ENCODE peak calls at places on chromosomes 4 and X, in ten cellular contexts. One of them, this sample, is unnamed.

GRCh38 chr4:1991596-1992434 is 17.0 kb downstream of the NELFA start:
- DNase-seq in CD4-positive, alpha-beta memory T cell: no peak
- DNase-seq in cardiac fibroblast: no peak
- DNase-seq in breast epithelium: no peak
- DNase-seq in bronchial epithelial cell: no peak
- DNase-seq in left ventricle myocardium inferior: no peak
- DNase-seq in astrocyte of the spinal cord: no peak
- DNase-seq in stomach: peak
- DNase-seq in colonic mucosa: no peak
- DNase-seq in fibroblast of lung: no peak
- DNase-seq in this sample: no peak

GRCh38 chr4:53490161-53490915 is 100.9 kb downstream of the LNX1 start:
- DNase-seq in CD4-positive, alpha-beta memory T cell: no peak
- DNase-seq in cardiac fibroblast: peak
- DNase-seq in breast epithelium: no peak
- DNase-seq in bronchial epithelial cell: no peak
- DNase-seq in left ventricle myocardium inferior: no peak
- DNase-seq in astrocyte of the spinal cord: peak
- DNase-seq in stomach: no peak
- DNase-seq in colonic mucosa: no peak
- DNase-seq in fibroblast of lung: peak
- DNase-seq in this sample: no peak

GRCh38 chrX:43436497-43436896 is 219.6 kb upstream of the MAOA start:
- DNase-seq in CD4-positive, alpha-beta memory T cell: peak
- DNase-seq in cardiac fibroblast: no peak
- DNase-seq in breast epithelium: no peak
- DNase-seq in bronchial epithelial cell: no peak
- DNase-seq in left ventricle myocardium inferior: no peak
- DNase-seq in astrocyte of the spinal cord: no peak
- DNase-seq in stomach: no peak
- DNase-seq in colonic mucosa: no peak
- DNase-seq in fibroblast of lung: no peak
- DNase-seq in this sample: no peak

GRCh38 chr4:68297137-68297536 is 51.6 kb upstream of the TMPRSS11B start:
- DNase-seq in CD4-positive, alpha-beta memory T cell: no peak
- DNase-seq in cardiac fibroblast: no peak
- DNase-seq in breast epithelium: no peak
- DNase-seq in bronchial epithelial cell: no peak
- DNase-seq in left ventricle myocardium inferior: no peak
- DNase-seq in astrocyte of the spinal cord: no peak
- DNase-seq in stomach: no peak
- DNase-seq in colonic mucosa: no peak
- DNase-seq in fibroblast of lung: no peak
- DNase-seq in this sample: no peak

GRCh38 chr4:170047774-170048354 is 21.7 kb upstream of the MFAP3L start:
- DNase-seq in CD4-positive, alpha-beta memory T cell: peak
- DNase-seq in cardiac fibroblast: peak
- DNase-seq in breast epithelium: peak
- DNase-seq in bronchial epithelial cell: peak
- DNase-seq in left ventricle myocardium inferior: no peak
- DNase-seq in astrocyte of the spinal cord: peak
- DNase-seq in stomach: peak
- DNase-seq in colonic mucosa: peak
- DNase-seq in fibroblast of lung: peak
- DNase-seq in this sample: no peak

GRCh38 chr4:106312377-106312776 is 3.6 kb downstream of the TBCK start:
- DNase-seq in CD4-positive, alpha-beta memory T cell: no peak
- DNase-seq in cardiac fibroblast: no peak
- DNase-seq in breast epithelium: no peak
- DNase-seq in bronchial epithelial cell: no peak
- DNase-seq in left ventricle myocardium inferior: no peak
- DNase-seq in astrocyte of the spinal cord: peak
- DNase-seq in stomach: no peak
- DNase-seq in colonic mucosa: no peak
- DNase-seq in fibroblast of lung: peak
- DNase-seq in this sample: no peak

GRCh38 chr4:83378426-83378825 is 43.8 kb upstream of the HPSE start:
- DNase-seq in CD4-positive, alpha-beta memory T cell: no peak
- DNase-seq in cardiac fibroblast: no peak
- DNase-seq in breast epithelium: no peak
- DNase-seq in bronchial epithelial cell: no peak
- DNase-seq in left ventricle myocardium inferior: no peak
- DNase-seq in astrocyte of the spinal cord: no peak
- DNase-seq in stomach: no peak
- DNase-seq in colonic mucosa: no peak
- DNase-seq in fibroblast of lung: no peak
- DNase-seq in this sample: no peak

GRCh38 chr4:83890816-83891215 is 354.9 kb downstream of the GPAT3 start:
- DNase-seq in CD4-positive, alpha-beta memory T cell: no peak
- DNase-seq in cardiac fibroblast: no peak
- DNase-seq in breast epithelium: no peak
- DNase-seq in bronchial epithelial cell: peak
- DNase-seq in left ventricle myocardium inferior: no peak
- DNase-seq in astrocyte of the spinal cord: no peak
- DNase-seq in stomach: no peak
- DNase-seq in colonic mucosa: no peak
- DNase-seq in fibroblast of lung: peak
- DNase-seq in this sample: no peak

DNA sequence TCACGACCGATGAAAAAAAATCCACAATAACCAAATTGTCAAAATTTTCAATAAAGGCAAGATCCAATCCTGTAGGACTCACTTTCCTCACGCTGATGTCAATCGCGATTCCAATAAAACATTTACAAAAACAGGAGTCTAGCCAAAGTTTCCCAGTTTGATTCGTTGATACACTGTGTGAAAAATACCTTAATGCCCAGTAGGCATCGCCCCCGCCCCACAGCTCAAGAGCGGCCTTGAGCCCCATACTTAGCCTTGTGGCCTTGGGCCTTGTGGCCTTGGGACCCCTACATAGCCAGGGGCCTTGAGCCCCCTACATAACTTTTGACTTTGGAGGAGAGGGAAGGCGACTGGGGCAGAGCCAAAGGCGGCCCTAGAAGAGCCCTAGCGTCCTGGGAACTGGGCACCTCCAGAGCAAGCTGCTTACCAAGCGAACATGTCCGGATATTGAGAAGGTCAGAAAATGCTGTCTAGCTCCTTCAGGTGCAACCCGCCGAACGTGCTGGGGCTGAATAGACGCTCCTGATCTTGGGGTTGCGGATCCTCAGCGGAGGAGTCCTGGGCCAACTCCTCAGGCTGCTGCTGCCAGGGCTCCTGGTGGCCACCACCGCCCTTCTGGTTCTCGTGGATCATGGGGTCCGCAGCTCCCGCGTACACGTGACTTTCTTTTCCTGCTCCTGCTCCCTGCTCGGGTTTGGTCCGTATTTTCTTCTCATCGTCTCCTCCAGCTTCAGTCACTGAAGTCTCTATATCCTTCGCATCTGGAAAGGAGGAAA is 62.9 kb downstream of the RHOXF2B start:
- DNase-seq in CD4-positive, alpha-beta memory T cell: no peak
- DNase-seq in cardiac fibroblast: no peak
- DNase-seq in breast epithelium: no peak
- DNase-seq in bronchial epithelial cell: no peak
- DNase-seq in left ventricle myocardium inferior: no peak
- DNase-seq in astrocyte of the spinal cord: no peak
- DNase-seq in stomach: no peak
- DNase-seq in colonic mucosa: no peak
- DNase-seq in fibroblast of lung: no peak
- DNase-seq in this sample: no peak
- H3K4me3 ChIP-seq in CD4-positive, alpha-beta memory T cell: no peak
- H3K4me3 ChIP-seq in cardiac fibroblast: no peak
- H3K4me3 ChIP-seq in breast epithelium: peak
- H3K4me3 ChIP-seq in bronchial epithelial cell: no peak
- H3K4me3 ChIP-seq in left ventricle myocardium inferior: peak
- H3K4me3 ChIP-seq in astrocyte of the spinal cord: no peak
- H3K4me3 ChIP-seq in stomach: peak
- H3K4me3 ChIP-seq in colonic mucosa: no peak
- H3K4me3 ChIP-seq in fibroblast of lung: no peak
- H3K4me3 ChIP-seq in this sample: no peak

DNA sequence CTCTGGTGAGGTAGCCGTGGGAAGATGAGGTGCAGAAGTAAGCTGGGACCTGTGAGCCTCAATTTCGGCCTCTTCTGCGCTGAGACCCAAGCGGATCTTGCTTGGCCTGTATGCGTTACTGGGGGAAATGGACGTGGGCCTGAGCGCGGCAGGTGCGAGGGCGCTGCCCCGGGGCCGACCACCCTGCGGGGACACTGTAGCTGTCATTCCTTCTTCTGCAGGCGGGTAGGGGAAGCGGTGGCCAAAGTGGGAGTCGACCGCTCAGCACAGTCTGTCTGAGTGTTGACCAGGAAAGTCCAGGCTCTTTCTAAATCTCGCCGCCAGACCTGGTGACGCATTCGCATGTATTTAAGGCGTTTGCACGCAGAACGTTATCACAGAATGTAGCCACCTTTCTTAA is 3.3 kb upstream of the LRAT start:
- DNase-seq in CD4-positive, alpha-beta memory T cell: no peak
- DNase-seq in cardiac fibroblast: no peak
- DNase-seq in breast epithelium: no peak
- DNase-seq in bronchial epithelial cell: no peak
- DNase-seq in left ventricle myocardium inferior: no peak
- DNase-seq in astrocyte of the spinal cord: no peak
- DNase-seq in stomach: no peak
- DNase-seq in colonic mucosa: no peak
- DNase-seq in fibroblast of lung: no peak
- DNase-seq in this sample: no peak
- H3K4me3 ChIP-seq in CD4-positive, alpha-beta memory T cell: no peak
- H3K4me3 ChIP-seq in cardiac fibroblast: no peak
- H3K4me3 ChIP-seq in breast epithelium: no peak
- H3K4me3 ChIP-seq in bronchial epithelial cell: no peak
- H3K4me3 ChIP-seq in left ventricle myocardium inferior: no peak
- H3K4me3 ChIP-seq in astrocyte of the spinal cord: no peak
- H3K4me3 ChIP-seq in stomach: no peak
- H3K4me3 ChIP-seq in colonic mucosa: no peak
- H3K4me3 ChIP-seq in fibroblast of lung: no peak
- H3K4me3 ChIP-seq in this sample: no peak

GRCh38 chr4:4490816-4491215 is 51.0 kb downstream of the STX18 start:
- DNase-seq in CD4-positive, alpha-beta memory T cell: no peak
- DNase-seq in cardiac fibroblast: no peak
- DNase-seq in breast epithelium: no peak
- DNase-seq in bronchial epithelial cell: no peak
- DNase-seq in left ventricle myocardium inferior: no peak
- DNase-seq in astrocyte of the spinal cord: no peak
- DNase-seq in stomach: no peak
- DNase-seq in colonic mucosa: no peak
- DNase-seq in fibroblast of lung: no peak
- DNase-seq in this sample: no peak

GRCh38 chr4:4491396-4491893 is 50.4 kb downstream of the STX18 start:
- DNase-seq in CD4-positive, alpha-beta memory T cell: no peak
- DNase-seq in cardiac fibroblast: no peak
- DNase-seq in breast epithelium: no peak
- DNase-seq in bronchial epithelial cell: no peak
- DNase-seq in left ventricle myocardium inferior: no peak
- DNase-seq in astrocyte of the spinal cord: peak
- DNase-seq in stomach: no peak
- DNase-seq in colonic mucosa: no peak
- DNase-seq in fibroblast of lung: no peak
- DNase-seq in this sample: no peak

GRCh38 chr4:4490041-4490440 is 51.8 kb downstream of the STX18 start:
- DNase-seq in CD4-positive, alpha-beta memory T cell: no peak
- DNase-seq in cardiac fibroblast: no peak
- DNase-seq in breast epithelium: no peak
- DNase-seq in bronchial epithelial cell: peak
- DNase-seq in left ventricle myocardium inferior: no peak
- DNase-seq in astrocyte of the spinal cord: peak
- DNase-seq in stomach: no peak
- DNase-seq in colonic mucosa: no peak
- DNase-seq in fibroblast of lung: no peak
- DNase-seq in this sample: no peak

GRCh38 chr4:4494882-4495281 is 47.0 kb downstream of the STX18 start:
- DNase-seq in CD4-positive, alpha-beta memory T cell: no peak
- DNase-seq in cardiac fibroblast: no peak
- DNase-seq in breast epithelium: no peak
- DNase-seq in bronchial epithelial cell: no peak
- DNase-seq in left ventricle myocardium inferior: no peak
- DNase-seq in astrocyte of the spinal cord: no peak
- DNase-seq in stomach: no peak
- DNase-seq in colonic mucosa: no peak
- DNase-seq in fibroblast of lung: no peak
- DNase-seq in this sample: no peak

GRCh38 chr4:4492161-4492847 is 49.5 kb downstream of the STX18 start:
- DNase-seq in CD4-positive, alpha-beta memory T cell: no peak
- DNase-seq in cardiac fibroblast: peak
- DNase-seq in breast epithelium: no peak
- DNase-seq in bronchial epithelial cell: no peak
- DNase-seq in left ventricle myocardium inferior: no peak
- DNase-seq in astrocyte of the spinal cord: peak
- DNase-seq in stomach: no peak
- DNase-seq in colonic mucosa: no peak
- DNase-seq in fibroblast of lung: peak
- DNase-seq in this sample: peak
- H3K4me3 ChIP-seq in CD4-positive, alpha-beta memory T cell: no peak
- H3K4me3 ChIP-seq in cardiac fibroblast: no peak
- H3K4me3 ChIP-seq in breast epithelium: no peak
- H3K4me3 ChIP-seq in bronchial epithelial cell: no peak
- H3K4me3 ChIP-seq in left ventricle myocardium inferior: no peak
- H3K4me3 ChIP-seq in astrocyte of the spinal cord: no peak
- H3K4me3 ChIP-seq in stomach: peak
- H3K4me3 ChIP-seq in colonic mucosa: no peak
- H3K4me3 ChIP-seq in fibroblast of lung: peak
- H3K4me3 ChIP-seq in this sample: peak

GRCh38 chr4:89306486-89307184 is 965 bp downstream of the GPRIN3 start:
- DNase-seq in CD4-positive, alpha-beta memory T cell: no peak
- DNase-seq in cardiac fibroblast: no peak
- DNase-seq in breast epithelium: no peak
- DNase-seq in bronchial epithelial cell: no peak
- DNase-seq in left ventricle myocardium inferior: no peak
- DNase-seq in astrocyte of the spinal cord: no peak
- DNase-seq in stomach: no peak
- DNase-seq in colonic mucosa: peak
- DNase-seq in fibroblast of lung: no peak
- DNase-seq in this sample: no peak

GRCh38 chr4:89305712-89306437 is 1.7 kb downstream of the GPRIN3 start:
- DNase-seq in CD4-positive, alpha-beta memory T cell: no peak
- DNase-seq in cardiac fibroblast: peak
- DNase-seq in breast epithelium: no peak
- DNase-seq in bronchial epithelial cell: peak
- DNase-seq in left ventricle myocardium inferior: no peak
- DNase-seq in astrocyte of the spinal cord: peak
- DNase-seq in stomach: no peak
- DNase-seq in colonic mucosa: peak
- DNase-seq in fibroblast of lung: peak
- DNase-seq in this sample: no peak

GRCh38 chr4:89307185-89307445 is 485 bp downstream of the GPRIN3 start:
- DNase-seq in CD4-positive, alpha-beta memory T cell: no peak
- DNase-seq in cardiac fibroblast: no peak
- DNase-seq in breast epithelium: no peak
- DNase-seq in bronchial epithelial cell: no peak
- DNase-seq in left ventricle myocardium inferior: no peak
- DNase-seq in astrocyte of the spinal cord: no peak
- DNase-seq in stomach: no peak
- DNase-seq in colonic mucosa: no peak
- DNase-seq in fibroblast of lung: no peak
- DNase-seq in this sample: no peak

GRCh38 chr4:89307446-89308160 is at the start of gene GPRIN3:
- DNase-seq in CD4-positive, alpha-beta memory T cell: peak
- DNase-seq in cardiac fibroblast: peak
- DNase-seq in breast epithelium: peak
- DNase-seq in bronchial epithelial cell: no peak
- DNase-seq in left ventricle myocardium inferior: peak
- DNase-seq in astrocyte of the spinal cord: peak
- DNase-seq in stomach: peak
- DNase-seq in colonic mucosa: peak
- DNase-seq in fibroblast of lung: peak
- DNase-seq in this sample: no peak

GRCh38 chr4:89308161-89308500 is 531 bp upstream of the GPRIN3 start:
- DNase-seq in CD4-positive, alpha-beta memory T cell: no peak
- DNase-seq in cardiac fibroblast: no peak
- DNase-seq in breast epithelium: no peak
- DNase-seq in bronchial epithelial cell: no peak
- DNase-seq in left ventricle myocardium inferior: no peak
- DNase-seq in astrocyte of the spinal cord: no peak
- DNase-seq in stomach: no peak
- DNase-seq in colonic mucosa: no peak
- DNase-seq in fibroblast of lung: peak
- DNase-seq in this sample: no peak
- H3K4me3 ChIP-seq in CD4-positive, alpha-beta memory T cell: peak
- H3K4me3 ChIP-seq in cardiac fibroblast: peak
- H3K4me3 ChIP-seq in breast epithelium: peak
- H3K4me3 ChIP-seq in bronchial epithelial cell: no peak
- H3K4me3 ChIP-seq in left ventricle myocardium inferior: peak
- H3K4me3 ChIP-seq in astrocyte of the spinal cord: peak
- H3K4me3 ChIP-seq in stomach: peak
- H3K4me3 ChIP-seq in colonic mucosa: peak
- H3K4me3 ChIP-seq in fibroblast of lung: peak
- H3K4me3 ChIP-seq in this sample: no peak

This sample was measured in GM12864.